ENCODE peak calls at places on chromosomes 12 and 14, in seven cellular contexts. U is K562, P is H1, D is SK-N-SH, G is GM12878, K is HepG2, B is HCT116. O is an unnamed sample.

GRCh38 chr14:101008631-101009336 is 105.3 kb upstream of the RTL1 start:
- DNase-seq in G (no peak), B (no peak), K (no peak), U (no peak), P (no peak), D (no peak), O (no peak)

GRCh38 chr12:100565987-100566545 is 7.4 kb upstream of the GAS2L3 start:
- DNase-seq in P (no peak), D (no peak), B (no peak), G (no peak), K (no peak), U (no peak), O (no peak)

GRCh38 chr12:9798008-9798619 is 29.2 kb upstream of the KLRF1 start:
- DNase-seq in G (peak), K (peak), U (peak), P (peak), D (no peak), B (peak), O (peak)

GRCh38 chr12:110005319-110005973 is 6.2 kb downstream of the ANKRD13A start:
- DNase-seq in K (no peak), G (no peak), U (no peak), D (no peak), P (no peak), B (no peak), O (no peak)

GRCh38 chr14:29310757-29311156 is 544.2 kb downstream of the FOXG1 start:
- DNase-seq in B (no peak), D (no peak), K (no peak), U (no peak), P (no peak), G (no peak), O (no peak)

GRCh38 chr12:113422030-113422900 is at the start of gene SDSL:
- DNase-seq in P (peak), D (peak), G (peak), U (peak), B (peak), K (peak), O (peak)

GRCh38 chr14:104187931-104188726 is 49.7 kb downstream of the KIF26A start:
- DNase-seq in G (no peak), U (no peak), K (no peak), P (no peak), B (no peak), D (no peak), O (peak)

GRCh38 chr12:84136862-84137367 is 775.7 kb downstream of the SLC6A15 start:
- DNase-seq in G (no peak), K (no peak), U (no peak), B (no peak), D (peak), P (no peak), O (no peak)

GRCh38 chr14:89587128-89587420 is 170.0 kb upstream of the FOXN3 start:
- DNase-seq in D (no peak), G (no peak), K (no peak), P (no peak), B (no peak), U (no peak), O (no peak)

GRCh38 chr14:25046301-25046943 is 3.5 kb downstream of the STXBP6 start:
- DNase-seq in G (no peak), U (no peak), P (no peak), K (no peak), B (no peak), D (no peak), O (no peak)

GRCh38 chr12:76340680-76341435 is 7.4 kb downstream of the BBS10 start:
- DNase-seq in D (no peak), K (no peak), P (no peak), G (no peak), U (no peak), B (no peak), O (no peak)

GRCh38 chr14:72550513-72550912 is 343.4 kb downstream of the DPF3 start:
- DNase-seq in U (no peak), D (no peak), P (no peak), K (no peak), G (no peak), B (no peak), O (no peak)

GRCh38 chr14:90726656-90727055 is 89.6 kb downstream of the TTC7B start:
- DNase-seq in G (no peak), B (peak), K (no peak), U (no peak), P (no peak), D (no peak), O (no peak)

GRCh38 chr14:92719890-92720323 is 28.5 kb downstream of the LGMN start:
- DNase-seq in P (no peak), K (no peak), B (no peak), U (no peak), G (no peak), D (no peak), O (peak)

GRCh38 chr12:76455582-76456345 is 103.8 kb downstream of the OSBPL8 start:
- DNase-seq in D (peak), P (no peak), B (peak), K (peak), U (peak), G (peak), O (peak)

GRCh38 chr14:100820945-100821344 is 5.0 kb upstream of the MEG3 start:
- DNase-seq in G (no peak), D (no peak), K (peak), B (no peak), P (no peak), U (no peak), O (no peak)

GRCh38 chr12:10015450-10015849 is 5.0 kb downstream of the CLEC12B start:
- DNase-seq in K (no peak), B (no peak), G (no peak), D (no peak), U (no peak), P (no peak), O (no peak)

DNA sequence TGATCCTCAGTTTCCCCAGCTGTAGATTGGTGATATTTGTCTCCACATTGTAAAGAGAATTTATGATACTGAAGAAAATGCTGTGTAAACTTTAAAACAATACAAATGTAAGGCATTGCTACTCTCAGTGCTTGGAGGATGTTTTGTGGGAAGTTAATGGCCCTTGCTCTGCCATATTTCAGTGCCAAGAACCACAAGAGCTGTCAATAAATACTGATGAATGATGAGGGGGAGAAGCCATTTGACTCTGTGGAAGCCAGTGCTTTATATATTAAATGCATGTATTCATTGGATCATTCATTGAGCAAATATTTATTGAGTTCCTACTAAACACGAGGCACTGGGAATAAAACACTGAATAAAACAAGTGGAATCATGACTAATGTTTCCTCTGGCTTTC is 30.8 kb downstream of the CACNA1C start:
- DNase-seq in P (no peak), B (no peak), K (no peak), G (no peak), U (no peak), D (no peak), O (no peak)
- TF ChIP-seq JUND in P (no peak), B (no peak), K (no peak), G (no peak), U (no peak), D (no peak), O (no peak)

GRCh38 chr14:60722836-60723217 is 1.3 kb downstream of the SIX4 start:
- DNase-seq in K (no peak), P (no peak), B (no peak), D (no peak), G (no peak), U (peak), O (no peak)

GRCh38 chr14:60720962-60721330 is 3.2 kb downstream of the SIX4 start:
- DNase-seq in G (no peak), U (no peak), P (no peak), B (no peak), K (peak), D (no peak), O (no peak)

GRCh38 chr14:60722163-60722835 is 1.9 kb downstream of the SIX4 start:
- DNase-seq in U (peak), D (peak), B (no peak), P (no peak), K (peak), G (no peak), O (peak)

GRCh38 chr14:60720391-60720790 is 3.8 kb downstream of the SIX4 start:
- DNase-seq in U (no peak), G (no peak), D (no peak), K (no peak), P (no peak), B (no peak), O (no peak)

DNA sequence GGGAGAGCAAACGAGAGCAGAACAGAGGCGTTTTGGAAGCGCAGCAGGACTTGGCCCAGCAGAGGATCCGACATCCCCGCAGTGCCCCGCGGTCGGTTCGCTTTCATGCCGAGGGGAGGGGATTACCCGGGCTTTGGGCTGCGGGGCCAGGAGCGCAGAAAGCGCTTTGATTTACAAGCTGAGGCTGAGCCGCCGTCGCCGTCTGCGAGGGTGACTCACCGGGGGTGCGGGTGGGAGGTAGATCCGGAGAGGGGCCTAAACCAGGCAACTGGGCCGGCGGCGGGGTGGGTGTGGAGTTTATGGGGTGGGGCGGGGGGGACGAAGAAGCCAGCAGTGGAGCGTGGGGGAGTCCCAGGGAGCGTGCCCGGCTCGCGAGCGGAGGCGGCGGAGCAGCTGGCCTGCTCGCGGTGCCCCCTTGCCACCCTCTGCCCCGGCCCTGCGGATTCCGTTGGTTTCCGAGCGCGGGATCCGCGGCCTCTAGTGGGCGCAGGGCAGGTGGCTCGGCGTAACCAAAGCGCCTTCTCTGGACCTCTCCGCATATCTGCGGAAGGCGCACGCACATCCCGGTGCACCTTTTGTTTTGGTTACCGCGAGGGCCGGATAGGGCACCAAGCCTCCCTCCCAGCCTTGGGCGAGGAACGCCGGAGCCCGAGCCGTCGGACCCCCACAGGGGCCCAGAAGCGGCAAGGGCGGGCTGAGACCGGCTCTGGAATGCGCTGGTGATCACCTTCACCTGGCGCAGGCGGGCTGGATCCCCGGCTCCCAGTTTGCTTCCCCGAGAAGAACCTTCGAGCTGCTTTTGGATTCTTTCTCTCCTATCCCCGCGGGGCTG is 2.6 kb downstream of the SIX4 start:
- DNase-seq in K (peak), U (peak), D (peak), B (peak), G (no peak), P (no peak), O (peak)
- TF ChIP-seq JUND in K (peak), U (no peak), D (peak), B (peak), G (no peak), P (no peak), O (no peak)

GRCh38 chr12:38744056-38744455 is 161.3 kb downstream of the CPNE8 start:
- DNase-seq in U (no peak), B (no peak), P (no peak), K (no peak), G (no peak), D (no peak), O (no peak)
- TF ChIP-seq JUND in U (no peak), B (no peak), P (no peak), K (no peak), G (no peak), D (no peak), O (no peak)

GRCh38 chr12:96238336-96239031 is 44.3 kb downstream of the ELK3 start:
- DNase-seq in U (no peak), B (no peak), P (no peak), G (no peak), K (no peak), D (no peak), O (no peak)
- TF ChIP-seq JUND in U (no peak), B (no peak), P (no peak), G (no peak), K (no peak), D (no peak), O (no peak)

DNA sequence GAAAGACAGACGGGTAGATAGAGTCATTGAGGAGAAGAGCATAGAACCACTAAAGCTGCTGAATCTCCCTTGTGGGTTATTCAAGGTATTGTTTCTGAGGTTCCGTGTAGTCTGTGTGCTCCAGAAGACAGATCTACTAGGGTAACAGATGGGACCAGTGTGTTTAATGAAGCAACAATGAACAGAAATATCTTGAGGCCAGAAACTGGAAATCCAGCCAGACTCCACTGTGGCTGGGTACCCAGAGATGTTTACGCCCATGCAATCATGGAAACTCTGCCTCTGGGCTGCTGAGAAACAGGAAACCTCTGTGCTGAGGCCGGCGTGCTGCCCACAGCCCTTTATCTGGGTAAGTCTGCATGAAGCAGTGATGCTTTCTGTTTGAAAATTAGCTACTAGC is 8.3 kb downstream of the PROX2 start:
- DNase-seq in B (no peak), G (no peak), U (no peak), K (no peak), P (no peak), D (peak), O (no peak)
- TF ChIP-seq JUND in B (no peak), G (no peak), U (no peak), K (no peak), P (no peak), D (no peak), O (no peak)

DNA sequence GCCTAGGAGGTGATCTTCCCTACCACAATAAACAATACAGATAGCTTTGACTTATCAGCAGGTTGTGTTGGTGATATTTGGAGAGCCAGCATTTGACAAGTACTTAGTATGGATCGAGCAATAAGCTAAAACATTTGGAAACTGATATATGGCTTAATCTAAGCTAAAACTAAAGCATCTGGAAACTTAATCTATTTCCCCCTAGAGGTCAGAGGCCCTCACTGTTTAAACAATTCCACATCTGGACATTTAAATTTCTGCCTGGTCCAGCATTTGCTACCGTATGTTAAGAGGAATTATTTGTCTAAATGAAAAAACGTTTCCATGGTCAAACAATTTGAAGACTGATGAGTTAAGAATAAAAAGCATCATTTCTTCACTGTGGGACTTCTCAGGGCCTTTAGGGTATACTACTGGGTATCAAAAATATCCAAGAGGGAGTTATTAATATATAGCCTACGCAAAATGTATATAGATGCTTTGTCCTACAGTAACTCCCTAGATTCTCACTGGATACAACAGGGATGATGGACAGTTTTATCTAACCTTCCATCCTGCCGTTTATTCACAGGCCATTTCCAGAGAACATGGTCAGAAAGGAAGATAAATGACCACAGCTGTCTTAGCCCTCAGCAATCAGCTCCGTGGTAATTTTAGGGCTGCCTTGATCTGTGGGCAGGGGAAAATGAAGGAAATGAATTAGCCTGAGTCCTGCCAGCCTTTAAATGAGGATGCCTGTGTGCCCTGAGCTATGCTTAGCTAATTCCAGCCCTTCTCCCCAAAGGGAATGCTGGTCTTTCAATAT is 135.4 kb upstream of the NUDT4 start:
- DNase-seq in B (no peak), G (no peak), P (no peak), K (no peak), D (peak), U (peak), O (no peak)
- TF ChIP-seq JUND in B (no peak), G (no peak), P (no peak), K (no peak), D (no peak), U (no peak), O (no peak)

GRCh38 chr12:91492648-91493047 is 310.0 kb upstream of the DCN start:
- DNase-seq in B (no peak), U (no peak), P (no peak), K (no peak), G (no peak), D (no peak), O (no peak)
- TF ChIP-seq JUND in B (no peak), U (no peak), P (no peak), K (no peak), G (no peak), D (no peak), O (no peak)

DNA sequence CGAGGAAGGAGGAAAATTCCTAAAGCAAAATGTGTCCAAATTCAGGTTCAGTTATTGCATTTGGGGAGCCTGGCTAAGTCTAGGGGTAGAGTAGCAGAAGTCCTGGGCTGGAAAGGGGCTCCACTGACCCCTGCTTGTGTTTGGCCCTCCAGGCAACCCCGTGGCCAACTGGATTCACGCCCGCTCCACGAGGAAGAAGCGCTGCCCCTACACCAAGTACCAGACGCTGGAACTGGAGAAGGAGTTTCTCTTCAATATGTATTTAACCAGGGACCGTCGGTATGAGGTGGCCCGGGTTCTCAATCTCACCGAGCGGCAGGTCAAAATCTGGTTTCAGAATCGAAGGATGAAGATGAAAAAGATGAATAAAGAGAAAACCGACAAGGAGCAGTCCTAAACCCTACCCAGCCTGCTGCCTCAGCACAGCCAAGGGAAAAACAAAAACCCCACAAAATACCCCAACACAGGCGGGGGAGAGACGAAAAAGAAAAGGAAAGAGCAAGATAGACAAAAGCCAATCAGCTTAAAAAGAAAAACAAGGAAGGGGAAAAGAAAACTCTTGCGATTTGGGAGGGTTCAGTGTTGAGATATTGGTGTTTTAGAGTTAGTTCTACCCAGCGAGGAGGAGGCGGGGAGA is 2.4 kb downstream of the HOXC9 start:
- DNase-seq in U (no peak), G (no peak), P (no peak), B (no peak), K (no peak), D (no peak), O (no peak)
- TF ChIP-seq JUND in U (no peak), G (no peak), P (no peak), B (no peak), K (no peak), D (no peak), O (no peak)

GRCh38 chr14:59275668-59276067 is 87.2 kb downstream of the DAAM1 start:
- DNase-seq in P (no peak), K (peak), U (no peak), B (peak), G (peak), D (no peak), O (no peak)
- TF ChIP-seq JUND in P (no peak), K (no peak), U (peak), B (peak), G (peak), D (peak), O (no peak)